ENCODE peak calls at places on chromosome 2, in four cellular contexts. P is dorsolateral prefrontal cortex, Z is mesenchymal stem cell, B is AG04450. A is an unnamed sample.

GRCh38 chr2:178114462-178114861 is 2.2 kb downstream of the RBM45 start:
- DNase-seq in P (no peak), Z (no peak), B (no peak), A (no peak)

GRCh38 chr2:164068063-164068462 is 332.3 kb upstream of the FIGN start:
- DNase-seq in P (no peak), Z (no peak), B (no peak), A (no peak)

GRCh38 chr2:113157897-113158753 is 15.6 kb upstream of the PSD4 start:
- DNase-seq in P (no peak), Z (no peak), B (no peak), A (no peak)

GRCh38 chr2:150698016-150698661 is 210.7 kb upstream of the RND3 start:
- DNase-seq in P (no peak), Z (peak; percentile 34), B (no peak), A (no peak)

GRCh38 chr2:220143336-220143735 is 515.9 kb downstream of the SLC4A3 start:
- DNase-seq in P (no peak), Z (peak; percentile 78), B (peak; percentile 30), A (peak; percentile 58)

GRCh38 chr2:9539530-9539929 is 16.1 kb downstream of the ADAM17 start:
- DNase-seq in P (no peak), Z (peak; percentile 25), B (no peak), A (no peak)

GRCh38 chr2:65072181-65072970 is 16.2 kb downstream of the CEP68 start:
- DNase-seq in P (no peak), Z (no peak), B (no peak), A (no peak)

GRCh38 chr2:9249036-9249800 is 42.6 kb downstream of the ASAP2 start:
- DNase-seq in P (no peak), Z (peak; percentile 64), B (no peak), A (no peak)

GRCh38 chr2:204860249-204860648 is 315.0 kb downstream of the PARD3B start:
- DNase-seq in P (peak; percentile 68), Z (no peak), B (no peak), A (no peak)

GRCh38 chr2:35410431-35411061 is 945.0 kb upstream of the CRIM1 start:
- DNase-seq in P (peak; percentile 51), Z (peak; percentile 47), B (no peak), A (peak; percentile 72)

GRCh38 chr2:147214900-147215299 is 629.9 kb upstream of the ACVR2A start:
- DNase-seq in P (no peak), Z (no peak), B (no peak), A (no peak)

GRCh38 chr2:195821566-195821932 is 164.5 kb downstream of the SLC39A10 start:
- DNase-seq in P (no peak), Z (no peak), B (no peak), A (no peak)

GRCh38 chr2:239606955-239607794 is 206.4 kb upstream of the HDAC4 start:
- DNase-seq in P (no peak), Z (no peak), B (no peak), A (no peak)

GRCh38 chr2:2799151-2799697 is 468.1 kb upstream of the MYT1L start:
- DNase-seq in P (no peak), Z (no peak), B (no peak), A (no peak)

GRCh38 chr2:195561205-195562032 is 95.6 kb upstream of the SLC39A10 start:
- DNase-seq in P (no peak), Z (peak; percentile 87), B (peak; percentile 94), A (no peak)

GRCh38 chr2:215269397-215270117 is 42.3 kb upstream of the ATIC start:
- DNase-seq in P (peak; percentile 28), Z (peak; percentile 80), B (peak; percentile 64), A (peak; percentile 88)

GRCh38 chr2:19574788-19575260 is 216.4 kb upstream of the OSR1 start:
- DNase-seq in P (no peak), Z (peak; percentile 79), B (peak; percentile 67), A (peak; percentile 56)

GRCh38 chr2:135942936-135943688 is 42.3 kb downstream of the DARS1 start:
- DNase-seq in P (no peak), Z (no peak), B (no peak), A (no peak)

GRCh38 chr2:71157124-71157802 is 26.8 kb downstream of the MPHOSPH10 start:
- DNase-seq in P (peak; percentile 47), Z (peak; percentile 28), B (no peak), A (peak; percentile 69)

GRCh38 chr2:71071681-71072398 is 3.4 kb downstream of the NAGK start:
- DNase-seq in P (no peak), Z (no peak), B (no peak), A (no peak)

GRCh38 chr2:26080356-26080755 is 46.5 kb downstream of the RAB10 start:
- DNase-seq in P (no peak), Z (no peak), B (no peak), A (no peak)

GRCh38 chr2:141331127-141331526 is 799.7 kb downstream of the LRP1B start:
- DNase-seq in P (no peak), Z (peak; percentile 86), B (no peak), A (peak; percentile 90)

GRCh38 chr2:215423928-215424540 is 11.8 kb downstream of the FN1 start:
- DNase-seq in P (no peak), Z (no peak), B (no peak), A (no peak)

GRCh38 chr2:104853926-104854506 is at the start of gene POU3F3:
- DNase-seq in P (peak; percentile 89), Z (no peak), B (no peak), A (peak; percentile 94)

GRCh38 chr2:23592898-23593297 is 207.9 kb downstream of the KLHL29 start:
- DNase-seq in P (no peak), Z (no peak), B (no peak), A (no peak)

GRCh38 chr2:100281521-100282438 is 40.5 kb downstream of the LONRF2 start:
- DNase-seq in P (peak; percentile 34), Z (no peak), B (no peak), A (peak; percentile 89)

GRCh38 chr2:231764752-231765151 is 16.3 kb downstream of the PDE6D start:
- DNase-seq in P (no peak), Z (no peak), B (no peak), A (no peak)

GRCh38 chr2:157875720-157876065 is 437 bp downstream of the ACVR1 start:
- DNase-seq in P (peak; percentile 46), Z (no peak), B (no peak), A (no peak)

GRCh38 chr2:41414486-41415230 is 633.2 kb upstream of the PKDCC start:
- DNase-seq in P (no peak), Z (no peak), B (no peak), A (peak; percentile 74)

GRCh38 chr2:201996006-201996405 is 37.6 kb upstream of the FZD7 start:
- DNase-seq in P (no peak), Z (no peak), B (no peak), A (no peak)

GRCh38 chr2:26187114-26187513 is 14.2 kb downstream of the GAREM2 start:
- DNase-seq in P (no peak), Z (no peak), B (no peak), A (no peak)

GRCh38 chr2:209368406-209368805 is 55.4 kb upstream of the MAP2 start:
- DNase-seq in P (no peak), Z (no peak), B (no peak), A (no peak)

GRCh38 chr2:197946562-197946961 is 142.2 kb downstream of the PLCL1 start:
- DNase-seq in P (no peak), Z (no peak), B (no peak), A (no peak)

GRCh38 chr2:187687585-187687984 is 133.3 kb upstream of the TFPI start:
- DNase-seq in P (no peak), Z (no peak), B (no peak), A (no peak)

GRCh38 chr2:240711701-240712100 is 20.0 kb downstream of the AQP12A start:
- DNase-seq in P (no peak), Z (no peak), B (no peak), A (no peak)

GRCh38 chr2:238864207-238865014 is 16.5 kb downstream of the TWIST2 start:
- DNase-seq in P (no peak), Z (peak; percentile 99), B (peak; percentile 95), A (peak; percentile 39)

GRCh38 chr2:134918518-134919359 is at the start of gene CCNT2:
- DNase-seq in P (peak; percentile 98), Z (peak; percentile 99), B (peak; percentile 98), A (peak; percentile 100)

GRCh38 chr2:234286118-234286598 is 210.7 kb downstream of the ARL4C start:
- DNase-seq in P (no peak), Z (no peak), B (no peak), A (no peak)

A was measured in A673.